ENCODE peak calls at places on chromosome 10, in ten cellular contexts. R is GM23338; C is Karpas-422; O is H7; P is stimulated activated CD4-positive, alpha-beta T cell treated with anti-CD3 and anti-CD28 coated beads, Interleukin-15, amount 100 ng/mL, for 24 hours; T is left colon; M is fibroblast of mammary gland; K is adrenal gland; J is C1 segment of cervical spinal cord; Z is ovary. F is an unnamed sample.

GRCh38 chr10:122462533-122463465 is 1.4 kb downstream of the HTRA1 start:
- DNase-seq in R (no peak), C (no peak), O (peak), P (peak), T (no peak), M (no peak), K (peak), J (no peak), Z (peak), F (no peak)

GRCh38 chr10:132131581-132132250 is 55.0 kb upstream of the DPYSL4 start:
- DNase-seq in R (no peak), C (no peak), O (peak), P (no peak), T (no peak), M (no peak), K (no peak), J (no peak), Z (no peak), F (no peak)

GRCh38 chr10:44384601-44385422 is at the start of gene CXCL12:
- DNase-seq in R (peak), C (no peak), O (peak), P (peak), T (peak), M (no peak), K (no peak), J (no peak), Z (peak), F (peak)

GRCh38 chr10:101624526-101625102 is 36.5 kb downstream of the DPCD start:
- DNase-seq in R (no peak), C (no peak), O (no peak), P (no peak), T (no peak), M (peak), K (no peak), J (no peak), Z (no peak), F (no peak)

GRCh38 chr10:5442056-5442989 is 30.0 kb downstream of the NET1 start:
- DNase-seq in R (peak), C (peak), O (no peak), P (no peak), T (no peak), M (peak), K (no peak), J (no peak), Z (no peak), F (peak)

GRCh38 chr10:79417731-79418130 is 27.7 kb downstream of the ZCCHC24 start:
- DNase-seq in R (no peak), C (no peak), O (no peak), P (no peak), T (peak), M (no peak), K (no peak), J (no peak), Z (peak), F (no peak)

GRCh38 chr10:31952066-31952465 is 23.4 kb upstream of the ARHGAP12 start:
- DNase-seq in R (no peak), C (no peak), O (no peak), P (no peak), T (no peak), M (peak), K (no peak), J (no peak), Z (no peak), F (no peak)

GRCh38 chr10:133231244-133231945 is 1.4 kb downstream of the UTF1 start:
- DNase-seq in R (no peak), C (no peak), O (no peak), P (no peak), T (no peak), M (no peak), K (no peak), J (no peak), Z (no peak), F (no peak)

GRCh38 chr10:16441106-16441850 is 4.5 kb downstream of the PTER start:
- DNase-seq in R (no peak), C (no peak), O (no peak), P (no peak), T (no peak), M (peak), K (no peak), J (no peak), Z (no peak), F (no peak)

GRCh38 chr10:4344544-4344994 is 481.4 kb upstream of the AKR1E2 start:
- DNase-seq in R (peak), C (no peak), O (no peak), P (peak), T (peak), M (peak), K (peak), J (peak), Z (peak), F (no peak)

GRCh38 chr10:110504111-110504735 is 6.5 kb downstream of the DUSP5 start:
- DNase-seq in R (no peak), C (no peak), O (no peak), P (peak), T (peak), M (peak), K (peak), J (peak), Z (peak), F (no peak)

F was measured in neural crest cell.